ENCODE peak calls at places on chromosomes 13 and 19, in seven cellular contexts. Y, F, T, S, J, G and M are unnamed samples.

GRCh38 chr19:34994643-34995471 is 5.3 kb upstream of the GRAMD1A start:
- DNase-seq in S (no peak), Y (peak), G (no peak), J (no peak), T (no peak), F (no peak), M (no peak)

GRCh38 chr13:94382520-94382919 is 97.0 kb downstream of the DCT start:
- DNase-seq in Y (no peak), F (no peak), G (no peak), J (no peak), T (no peak), S (no peak), M (no peak)

GRCh38 chr13:75312884-75313520 is 169.0 kb downstream of the TBC1D4 start:
- DNase-seq in T (no peak), Y (no peak), J (no peak), S (no peak), F (peak), G (no peak), M (no peak)

GRCh38 chr19:24065243-24065642 is 21.7 kb upstream of the ZNF254 start:
- DNase-seq in T (no peak), Y (no peak), S (no peak), F (no peak), G (no peak), J (no peak), M (no peak)

GRCh38 chr13:44667950-44668349 is 91.8 kb upstream of the TSC22D1 start:
- DNase-seq in Y (no peak), T (no peak), G (no peak), S (no peak), J (peak), F (no peak), M (no peak)

GRCh38 chr13:44573790-44574465 is 2.2 kb downstream of the TSC22D1 start:
- DNase-seq in F (no peak), T (no peak), G (peak), S (no peak), Y (no peak), J (peak), M (peak)

GRCh38 chr19:4326837-4327251 is 11.8 kb downstream of the STAP2 start:
- DNase-seq in T (no peak), F (no peak), Y (peak), S (no peak), G (no peak), J (no peak), M (no peak)

GRCh38 chr13:51905787-51906186 is 44.0 kb downstream of the CCDC70 start:
- DNase-seq in S (no peak), G (no peak), F (no peak), T (no peak), Y (no peak), J (no peak), M (peak)

GRCh38 chr19:12867120-12868099 is 13.8 kb downstream of the DNASE2 start:
- DNase-seq in T (no peak), Y (peak), F (no peak), J (peak), S (no peak), G (no peak), M (peak)

GRCh38 chr19:44712864-44713515 is 14.0 kb downstream of the CEACAM16 start:
- DNase-seq in G (no peak), Y (no peak), T (no peak), F (no peak), S (no peak), J (no peak), M (no peak)

GRCh38 chr19:55549500-55550320 is 4.4 kb upstream of the SBK3 start:
- DNase-seq in F (no peak), Y (no peak), J (peak), S (no peak), T (peak), G (no peak), M (peak)

GRCh38 chr19:42345191-42345812 is 19.9 kb downstream of the MEGF8 start:
- DNase-seq in G (no peak), S (no peak), Y (no peak), F (no peak), J (peak), T (no peak), M (no peak)

GRCh38 chr13:24506698-24507335 is 5.8 kb downstream of the PARP4 start:
- DNase-seq in J (no peak), F (no peak), G (no peak), T (no peak), Y (no peak), S (no peak), M (no peak)

GRCh38 chr19:1315470-1316166 is 29.9 kb downstream of the EFNA2 start:
- DNase-seq in Y (peak), G (no peak), T (peak), J (peak), F (peak), S (no peak), M (no peak)